ENCODE peak calls at places on chromosomes 16 and 17, in seven cellular contexts. P is heart right ventricle, S is breast epithelium, O is mucosa of descending colon, N is AG09319, X is AG10803, Y is progenitor cell of endocrine pancreas. R is an unnamed sample.

GRCh38 chr16:9151074-9151473 is 59.6 kb downstream of the HAPSTR1 start:
- DNase-seq in P (no peak), S (no peak), O (no peak), N (no peak), X (no peak), Y (no peak), R (no peak)

GRCh38 chr17:56499799-56500388 is 93.6 kb upstream of the NOG start:
- DNase-seq in P (no peak), S (no peak), O (no peak), N (no peak), X (peak; percentile 21), Y (no peak), R (no peak)

GRCh38 chr17:8420041-8420934 is 15.4 kb upstream of the NDEL1 start:
- DNase-seq in P (peak; percentile 31), S (peak; percentile 45), O (peak; percentile 45), N (peak; percentile 40), X (peak; percentile 53), Y (no peak), R (peak; percentile 19)

GRCh38 chr16:67844441-67844840 is 2.3 kb upstream of the NUTF2 start:
- DNase-seq in P (no peak), S (no peak), O (no peak), N (no peak), X (peak; percentile 37), Y (no peak), R (no peak)

GRCh38 chr17:561118-561517 is 153.5 kb downstream of the VPS53 start:
- DNase-seq in P (no peak), S (no peak), O (no peak), N (no peak), X (peak; percentile 43), Y (no peak), R (no peak)

GRCh38 chr17:38879878-38880727 is 10.2 kb downstream of the LASP1 start:
- DNase-seq in P (peak; percentile 32), S (no peak), O (no peak), N (no peak), X (peak; percentile 85), Y (no peak), R (peak; percentile 69)

GRCh38 chr17:1561420-1562177 is 993 bp downstream of the PITPNA start:
- DNase-seq in P (peak; percentile 33), S (no peak), O (peak; percentile 59), N (no peak), X (no peak), Y (peak; percentile 42), R (no peak)

GRCh38 chr17:45146616-45147101 is 1.6 kb upstream of the HEXIM1 start:
- DNase-seq in P (no peak), S (peak; percentile 84), O (no peak), N (no peak), X (peak; percentile 75), Y (no peak), R (no peak)

GRCh38 chr17:72501404-72502110 is 380.7 kb downstream of the SOX9 start:
- DNase-seq in P (no peak), S (peak; percentile 33), O (peak; percentile 56), N (no peak), X (no peak), Y (no peak), R (no peak)

GRCh38 chr17:50532452-50533024 is at the start of gene EPN3:
- DNase-seq in P (no peak), S (peak; percentile 75), O (peak; percentile 86), N (no peak), X (no peak), Y (peak; percentile 59), R (no peak)

GRCh38 chr16:79811541-79811940 is 211.0 kb upstream of the MAF start:
- DNase-seq in P (no peak), S (no peak), O (no peak), N (no peak), X (no peak), Y (no peak), R (no peak)

GRCh38 chr16:9521749-9522370 is 430.4 kb downstream of the HAPSTR1 start:
- DNase-seq in P (no peak), S (no peak), O (no peak), N (no peak), X (no peak), Y (no peak), R (no peak)

GRCh38 chr17:2090804-2091534 is 36.1 kb downstream of the HIC1 start:
- DNase-seq in P (peak; percentile 50), S (no peak), O (peak; percentile 51), N (peak; percentile 84), X (peak; percentile 96), Y (no peak), R (peak; percentile 90)

GRCh38 chr16:30521873-30522641 is 4.3 kb downstream of the ZNF768 start:
- DNase-seq in P (no peak), S (no peak), O (peak; percentile 41), N (no peak), X (no peak), Y (no peak), R (no peak)

GRCh38 chr16:65319621-65320231 is 197.9 kb upstream of the CDH11 start:
- DNase-seq in P (no peak), S (no peak), O (no peak), N (no peak), X (no peak), Y (no peak), R (no peak)

GRCh38 chr16:54284319-54284930 is 2.2 kb downstream of the IRX3 start:
- DNase-seq in P (no peak), S (no peak), O (peak; percentile 51), N (no peak), X (peak; percentile 21), Y (peak; percentile 37), R (no peak)

GRCh38 chr16:56041556-56042140 is 149.6 kb upstream of the GNAO1 start:
- DNase-seq in P (no peak), S (no peak), O (no peak), N (no peak), X (no peak), Y (peak; percentile 28), R (no peak)

GRCh38 chr17:50817838-50818237 is 17.5 kb upstream of the WFIKKN2 start:
- DNase-seq in P (no peak), S (no peak), O (no peak), N (no peak), X (no peak), Y (no peak), R (no peak)

GRCh38 chr16:48542966-48543365 is 67.0 kb downstream of the N4BP1 start:
- DNase-seq in P (no peak), S (no peak), O (no peak), N (no peak), X (no peak), Y (no peak), R (no peak)

GRCh38 chr16:90077757-90078593 is 844 bp upstream of the PRDM7 start:
- DNase-seq in P (no peak), S (peak; percentile 32), O (peak; percentile 73), N (no peak), X (peak; percentile 40), Y (no peak), R (no peak)

DNA sequence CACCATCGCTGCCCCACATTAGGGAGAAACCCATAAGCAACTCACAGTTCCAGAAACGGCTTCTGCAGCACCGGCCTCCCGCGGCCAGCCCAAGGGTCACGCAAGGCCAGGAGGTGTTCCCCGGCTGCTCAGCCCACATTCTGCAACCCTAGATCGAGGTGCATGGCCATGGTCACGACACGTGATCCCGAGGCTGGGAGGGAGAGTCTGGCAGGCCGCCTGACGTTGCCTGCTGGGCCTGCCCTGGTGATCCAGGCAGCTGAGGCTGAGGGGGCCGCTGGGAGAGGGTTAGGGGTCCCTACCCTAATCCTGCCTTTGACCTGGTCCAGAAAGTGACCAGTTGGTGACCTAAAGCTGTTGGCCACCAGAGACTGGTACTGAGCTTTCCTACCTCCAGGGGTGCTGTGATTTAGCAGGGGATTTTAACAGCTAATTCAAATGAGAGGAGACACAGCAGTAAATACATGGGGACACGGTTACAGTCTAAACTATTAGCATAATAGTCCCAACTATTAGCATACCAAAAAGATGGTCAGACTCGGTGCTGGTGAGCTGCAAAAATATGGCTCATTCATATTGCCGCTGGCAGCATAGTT is 97.4 kb upstream of the CIBAR2 start:
- DNase-seq in P (peak; percentile 65), S (no peak), O (peak; percentile 34), N (no peak), X (no peak), Y (no peak), R (no peak)
- TF ChIP-seq CTCF in P (no peak), S (no peak), O (no peak), N (no peak), X (peak; percentile 10), Y (no peak), R (peak; percentile 27)

DNA sequence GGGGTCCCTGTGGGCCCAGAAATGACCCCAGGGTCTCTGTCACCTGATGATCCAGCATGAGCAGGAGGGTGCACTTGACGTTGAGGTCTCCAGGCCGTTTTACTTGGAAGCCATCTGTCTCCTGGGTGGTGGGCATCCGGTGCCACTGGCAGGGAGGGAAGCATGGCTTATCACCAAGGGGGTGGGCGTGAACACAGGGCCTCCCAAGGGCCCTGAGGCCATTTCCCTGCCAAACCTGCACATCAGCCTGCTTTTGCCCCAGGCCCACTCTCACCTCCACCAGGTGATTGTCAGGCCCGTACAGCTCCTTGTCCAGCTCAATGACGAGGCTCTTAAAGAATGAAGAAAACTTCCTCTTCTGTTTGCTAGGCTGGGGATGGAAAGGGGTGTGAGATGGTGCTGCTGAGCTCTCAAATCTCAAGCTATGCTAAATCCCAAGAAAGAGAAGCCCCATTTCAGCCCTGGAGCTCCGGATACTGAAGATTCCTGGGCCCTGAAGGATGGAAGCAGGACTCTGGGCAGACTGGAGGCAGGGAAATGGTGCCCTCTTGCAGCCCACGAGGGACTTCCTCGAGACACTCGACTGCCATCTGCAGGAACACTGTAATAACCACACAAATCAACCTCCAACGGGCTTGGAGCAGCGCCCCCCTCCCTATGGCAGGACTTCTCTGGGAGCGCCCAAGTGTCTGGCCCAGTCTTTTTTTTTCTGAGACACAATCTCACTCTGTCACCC is 7.1 kb upstream of the FTSJ3 start:
- DNase-seq in P (no peak), S (no peak), O (peak; percentile 55), N (no peak), X (peak; percentile 81), Y (no peak), R (no peak)
- TF ChIP-seq CTCF in P (peak; percentile 47), S (no peak), O (peak; percentile 20), N (peak; percentile 65), X (peak; percentile 67), Y (peak; percentile 56), R (peak; percentile 51)

DNA sequence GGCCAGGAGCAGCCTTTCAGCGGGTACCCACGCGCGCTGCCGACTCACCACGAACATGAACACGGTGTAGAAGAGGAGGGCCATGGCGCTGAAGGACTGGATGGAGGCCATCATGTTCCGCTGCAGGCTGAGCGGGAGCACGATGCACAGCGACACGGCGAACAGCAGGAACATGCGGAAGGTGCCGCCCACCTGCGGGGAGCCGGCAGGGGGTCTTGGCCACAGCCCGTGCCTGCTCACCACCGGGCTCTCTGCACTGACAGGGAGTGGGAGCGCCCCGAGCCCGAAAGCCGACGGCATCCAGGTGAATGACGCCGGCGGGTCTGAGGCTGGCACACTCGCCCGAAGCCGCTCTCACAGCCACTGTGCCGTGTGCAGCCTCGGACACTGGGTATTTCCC is 13.0 kb downstream of the SLC38A10 start:
- DNase-seq in P (no peak), S (no peak), O (no peak), N (no peak), X (no peak), Y (no peak), R (no peak)
- TF ChIP-seq CTCF in P (no peak), S (no peak), O (no peak), N (no peak), X (no peak), Y (no peak), R (no peak)

DNA sequence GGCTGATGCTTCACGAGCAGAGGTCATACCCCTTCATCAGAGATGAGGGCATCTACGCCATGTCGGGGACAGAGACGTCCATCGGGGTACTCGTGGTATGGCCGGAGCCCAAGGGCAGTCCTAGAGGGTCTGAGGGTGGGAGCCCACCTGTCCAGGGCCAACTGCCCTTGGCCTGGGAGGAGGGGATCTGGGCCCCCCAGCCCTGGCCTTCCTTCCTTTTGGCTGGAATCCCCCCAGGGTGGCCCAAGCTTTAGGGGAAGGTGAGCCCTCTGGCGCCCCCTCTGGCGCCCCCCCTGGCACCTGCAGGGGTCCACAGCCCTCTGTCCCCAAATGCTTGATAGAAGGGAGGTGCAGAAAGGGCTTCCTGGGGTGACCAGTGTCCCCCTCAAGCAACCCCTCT is 69.3 kb downstream of the SCNN1B start:
- DNase-seq in P (no peak), S (no peak), O (no peak), N (no peak), X (no peak), Y (no peak), R (no peak)
- TF ChIP-seq CTCF in P (no peak), S (no peak), O (no peak), N (no peak), X (no peak), Y (peak; percentile 18), R (no peak)

R was measured in astrocyte of the cerebellum.